ENCODE peak calls at places on chromosomes 11 and 22, in seven cellular contexts. One of them, this sample, is unnamed.

GRCh38 chr11:3642071-3642951 is 519 bp upstream of the ART5 start:
- DNase-seq in testis: peak
- DNase-seq in AG20443: peak
- DNase-seq in head of caudate nucleus: peak
- DNase-seq in dermis microvascular lymphatic vessel endothelial cell: peak
- DNase-seq in astrocyte of the spinal cord: peak
- DNase-seq in HS-5: no peak
- DNase-seq in this sample: peak

GRCh38 chr11:38332046-38332445 is 1734.0 kb upstream of the RAG2 start:
- DNase-seq in testis: no peak
- DNase-seq in AG20443: no peak
- DNase-seq in head of caudate nucleus: no peak
- DNase-seq in dermis microvascular lymphatic vessel endothelial cell: no peak
- DNase-seq in astrocyte of the spinal cord: peak
- DNase-seq in HS-5: no peak
- DNase-seq in this sample: no peak

GRCh38 chr22:25199726-25200520 is at the start of gene CRYBB3:
- DNase-seq in testis: no peak
- DNase-seq in AG20443: no peak
- DNase-seq in head of caudate nucleus: no peak
- DNase-seq in dermis microvascular lymphatic vessel endothelial cell: no peak
- DNase-seq in astrocyte of the spinal cord: no peak
- DNase-seq in HS-5: no peak
- DNase-seq in this sample: no peak

GRCh38 chr11:102760355-102761035 is 19.9 kb downstream of the MMP10 start:
- DNase-seq in testis: no peak
- DNase-seq in AG20443: peak
- DNase-seq in head of caudate nucleus: no peak
- DNase-seq in dermis microvascular lymphatic vessel endothelial cell: peak
- DNase-seq in astrocyte of the spinal cord: peak
- DNase-seq in HS-5: peak
- DNase-seq in this sample: no peak

GRCh38 chr11:121446752-121447156 is 5.4 kb upstream of the SORL1 start:
- DNase-seq in testis: no peak
- DNase-seq in AG20443: no peak
- DNase-seq in head of caudate nucleus: no peak
- DNase-seq in dermis microvascular lymphatic vessel endothelial cell: peak
- DNase-seq in astrocyte of the spinal cord: peak
- DNase-seq in HS-5: no peak
- DNase-seq in this sample: no peak

GRCh38 chr22:22709719-22710445 is 65.5 kb downstream of the GGTLC2 start:
- DNase-seq in testis: peak
- DNase-seq in AG20443: no peak
- DNase-seq in head of caudate nucleus: no peak
- DNase-seq in dermis microvascular lymphatic vessel endothelial cell: no peak
- DNase-seq in astrocyte of the spinal cord: no peak
- DNase-seq in HS-5: no peak
- DNase-seq in this sample: no peak

GRCh38 chr11:119168471-119169271 is at the start of gene NLRX1:
- DNase-seq in testis: peak
- DNase-seq in AG20443: peak
- DNase-seq in head of caudate nucleus: peak
- DNase-seq in dermis microvascular lymphatic vessel endothelial cell: peak
- DNase-seq in astrocyte of the spinal cord: peak
- DNase-seq in HS-5: peak
- DNase-seq in this sample: peak

GRCh38 chr11:12901272-12901671 is 107.8 kb upstream of the RASSF10 start:
- DNase-seq in testis: no peak
- DNase-seq in AG20443: no peak
- DNase-seq in head of caudate nucleus: no peak
- DNase-seq in dermis microvascular lymphatic vessel endothelial cell: no peak
- DNase-seq in astrocyte of the spinal cord: no peak
- DNase-seq in HS-5: no peak
- DNase-seq in this sample: no peak

GRCh38 chr11:114291381-114291780 is 4.8 kb upstream of the NNMT start:
- DNase-seq in testis: no peak
- DNase-seq in AG20443: peak
- DNase-seq in head of caudate nucleus: no peak
- DNase-seq in dermis microvascular lymphatic vessel endothelial cell: peak
- DNase-seq in astrocyte of the spinal cord: peak
- DNase-seq in HS-5: no peak
- DNase-seq in this sample: no peak

GRCh38 chr11:69217276-69218105 is 61.8 kb downstream of the SMIM38 start:
- DNase-seq in testis: peak
- DNase-seq in AG20443: no peak
- DNase-seq in head of caudate nucleus: no peak
- DNase-seq in dermis microvascular lymphatic vessel endothelial cell: no peak
- DNase-seq in astrocyte of the spinal cord: no peak
- DNase-seq in HS-5: no peak
- DNase-seq in this sample: peak

GRCh38 chr11:134357545-134357839 is 25.7 kb downstream of the GLB1L2 start:
- DNase-seq in testis: no peak
- DNase-seq in AG20443: no peak
- DNase-seq in head of caudate nucleus: no peak
- DNase-seq in dermis microvascular lymphatic vessel endothelial cell: no peak
- DNase-seq in astrocyte of the spinal cord: no peak
- DNase-seq in HS-5: no peak
- DNase-seq in this sample: no peak

GRCh38 chr11:67406969-67407699 is 3.3 kb downstream of the TBC1D10C start:
- DNase-seq in testis: no peak
- DNase-seq in AG20443: no peak
- DNase-seq in head of caudate nucleus: peak
- DNase-seq in dermis microvascular lymphatic vessel endothelial cell: no peak
- DNase-seq in astrocyte of the spinal cord: no peak
- DNase-seq in HS-5: no peak
- DNase-seq in this sample: no peak